ENCODE peak calls at places on chromosomes 11 and 22, in ten cellular contexts. E is HT1080; N is T-helper 1 cell; P is HFFc6; T is GM23338; K is hypothalamus; J is body of pancreas; C is activated CD4-positive, alpha-beta T cell treated with anti-CD3 and anti-CD28 coated beads for 4 hours; U is stimulated activated CD4-positive, alpha-beta T cell treated with anti-CD3 and anti-CD28 coated beads, Interleukin-1b, Interleukin-23, amount 100 ng/mL, for 24 hours; M is stimulated activated CD8-positive, alpha-beta memory T cell treated with anti-CD3 and anti-CD28 coated beads, Interleukin-15, amount 100 ng/mL, for 24 hours. L is an unnamed sample.

GRCh38 chr11:34068098-34068497 is 16.6 kb downstream of the CAPRIN1 start:
- DNase-seq in K (no peak), T (no peak), E (peak), U (no peak), M (no peak), C (no peak), J (no peak), N (no peak), P (no peak), L (no peak)

GRCh38 chr11:86678823-86679222 is 6.4 kb upstream of the ME3 start:
- DNase-seq in N (no peak), T (no peak), K (no peak), C (no peak), P (peak), J (no peak), M (no peak), E (peak), U (no peak), L (no peak)

GRCh38 chr22:23233746-23234408 is 53.6 kb downstream of the BCR start:
- DNase-seq in U (no peak), C (no peak), K (no peak), P (peak), J (no peak), M (peak), T (no peak), E (peak), N (no peak), L (peak)

GRCh38 chr11:125429174-125429707 is 66.8 kb downstream of the FEZ1 start:
- DNase-seq in T (peak), N (peak), J (peak), C (peak), U (no peak), E (no peak), K (peak), M (no peak), P (peak), L (peak)

GRCh38 chr11:2498750-2499149 is 53.9 kb downstream of the KCNQ1 start:
- DNase-seq in J (no peak), K (no peak), T (no peak), U (no peak), P (no peak), E (no peak), N (no peak), C (no peak), M (no peak), L (no peak)

GRCh38 chr22:50260801-50261614 is 475 bp downstream of the MAPK12 start:
- DNase-seq in M (no peak), T (peak), U (no peak), C (no peak), P (peak), J (peak), E (peak), N (peak), K (peak), L (peak)

GRCh38 chr22:46293591-46294260 is 2.9 kb upstream of the GTSE1 start:
- DNase-seq in E (no peak), P (peak), K (peak), J (no peak), M (no peak), N (no peak), U (no peak), C (no peak), T (no peak), L (peak)

GRCh38 chr11:15625691-15626090 is 511.0 kb downstream of the INSC start:
- DNase-seq in J (no peak), C (no peak), P (no peak), N (no peak), E (no peak), T (no peak), U (no peak), M (no peak), K (no peak), L (no peak)

GRCh38 chr11:16891964-16892363 is 122.2 kb downstream of the PLEKHA7 start:
- DNase-seq in T (no peak), N (no peak), E (peak), J (no peak), U (no peak), K (no peak), M (no peak), P (peak), C (no peak), L (no peak)

GRCh38 chr11:85886089-85887056 is 31.2 kb downstream of the CCDC83 start:
- DNase-seq in C (no peak), N (no peak), U (no peak), E (no peak), P (peak), M (no peak), K (no peak), T (no peak), J (no peak), L (no peak)

GRCh38 chr11:34327804-34328631 is 29.8 kb downstream of the ABTB2 start:
- DNase-seq in C (no peak), J (peak), T (no peak), N (no peak), P (no peak), U (no peak), K (peak), E (no peak), M (no peak), L (peak)

GRCh38 chr11:59573216-59573615 is 42.4 kb downstream of the OSBP start:
- DNase-seq in U (no peak), T (no peak), C (no peak), J (no peak), E (peak), M (no peak), N (no peak), P (peak), K (no peak), L (no peak)

GRCh38 chr11:72735495-72736027 is 16.6 kb downstream of the ARAP1 start:
- DNase-seq in M (no peak), C (no peak), U (no peak), J (no peak), P (peak), N (no peak), E (peak), T (peak), K (no peak), L (peak)

GRCh38 chr11:100687032-100687629 is at the start of gene ARHGAP42:
- DNase-seq in N (peak), P (peak), E (peak), U (no peak), K (peak), M (no peak), C (no peak), J (peak), T (peak), L (peak)

GRCh38 chr11:70854891-70855556 is 397.4 kb downstream of the SHANK2 start:
- DNase-seq in C (no peak), M (no peak), N (no peak), J (peak), K (no peak), T (no peak), U (no peak), P (no peak), E (no peak), L (no peak)

GRCh38 chr11:68040121-68040956 is 1.5 kb downstream of the TCIRG1 start:
- DNase-seq in N (peak), C (no peak), M (no peak), U (no peak), J (peak), E (peak), K (no peak), P (peak), T (peak), L (peak)

GRCh38 chr11:2348986-2349385 is 28.1 kb upstream of the CD81 start:
- DNase-seq in J (no peak), T (no peak), C (no peak), K (no peak), P (peak), N (no peak), E (peak), U (no peak), M (no peak), L (no peak)

GRCh38 chr11:63917685-63918523 is 940 bp upstream of the RCOR2 start:
- DNase-seq in N (peak), P (no peak), K (peak), U (no peak), T (peak), C (no peak), M (no peak), E (no peak), J (peak), L (peak)

GRCh38 chr22:46402505-46402904 is 67.0 kb downstream of the TRMU start:
- DNase-seq in N (no peak), J (no peak), P (no peak), M (no peak), U (no peak), T (no peak), K (no peak), C (no peak), E (no peak), L (no peak)

GRCh38 chr11:120326228-120326627 is 1.1 kb downstream of the TLCD5 start:
- DNase-seq in U (no peak), M (no peak), N (no peak), C (no peak), J (no peak), K (no peak), P (peak), E (no peak), T (no peak), L (no peak)

GRCh38 chr11:78171951-78172350 is 16.5 kb downstream of the KCTD21 start:
- DNase-seq in M (no peak), E (no peak), C (no peak), P (no peak), N (no peak), J (no peak), T (no peak), U (no peak), K (no peak), L (no peak)

GRCh38 chr22:39746600-39747262 is 146.8 kb downstream of the ENTHD1 start:
- DNase-seq in C (peak), T (no peak), U (no peak), N (peak), M (no peak), E (no peak), P (no peak), J (no peak), K (no peak), L (no peak)

GRCh38 chr11:117930668-117931330 is 1.6 kb upstream of the TMPRSS13 start:
- DNase-seq in N (peak), J (no peak), T (no peak), K (no peak), C (no peak), M (no peak), E (no peak), P (no peak), U (no peak), L (no peak)

L was measured in right cardiac atrium.